ENCODE peak calls at places on chromosomes 2 and 18, in six cellular contexts. L is iPS DF 6.9, B is adrenal gland, D is Peyer's patch, O is left ventricle myocardium inferior, P is stomach. T is an unnamed sample. For H3K36me3, the result is how much of the 10 kb centered on the place peaks cover.

GRCh38 chr2:178976351-178976750 is 73.6 kb downstream of the CCDC141 start:
- DNase-seq in L (no peak), B (no peak), D (no peak), O (no peak), P (no peak), T (no peak)

GRCh38 chr18:32301976-32302743 is 112.3 kb downstream of the MEP1B start:
- DNase-seq in L (no peak), B (peak), D (no peak), O (no peak), P (no peak), T (no peak)

GRCh38 chr2:22513563-22513962 is 871.4 kb upstream of the KLHL29 start:
- DNase-seq in L (no peak), B (no peak), D (no peak), O (no peak), P (no peak), T (no peak)

GRCh38 chr18:4077204-4077603 is 377.9 kb downstream of the DLGAP1 start:
- DNase-seq in L (no peak), B (no peak), D (no peak), O (no peak), P (no peak), T (no peak)

GRCh38 chr2:62459106-62459505 is 46.9 kb downstream of the TMEM17 start:
- DNase-seq in L (no peak), B (no peak), D (no peak), O (no peak), P (no peak), T (no peak)

GRCh38 chr2:134882773-134883172 is 35.8 kb upstream of the CCNT2 start:
- DNase-seq in L (no peak), B (no peak), D (no peak), O (no peak), P (no peak), T (no peak)

GRCh38 chr2:2181505-2181904 is 149.6 kb downstream of the MYT1L start:
- DNase-seq in L (no peak), B (no peak), D (no peak), O (no peak), P (no peak), T (no peak)

GRCh38 chr2:166067204-166067603 is 60.6 kb downstream of the SCN1A start:
- DNase-seq in L (no peak), B (no peak), D (no peak), O (no peak), P (no peak), T (no peak)

GRCh38 chr2:215499330-215499729 is 63.5 kb upstream of the FN1 start:
- DNase-seq in L (no peak), B (no peak), D (no peak), O (no peak), P (no peak), T (no peak)

GRCh38 chr2:128780434-128781080 is 461.9 kb upstream of the HS6ST1 start:
- DNase-seq in L (no peak), B (no peak), D (no peak), O (no peak), P (no peak), T (no peak)

GRCh38 chr2:133516405-133517028 is 51.7 kb downstream of the NCKAP5 start:
- DNase-seq in L (no peak), B (no peak), D (no peak), O (no peak), P (no peak), T (no peak)

GRCh38 chr2:216698895-216699294 is 3.5 kb upstream of the IGFBP5 start:
- DNase-seq in L (no peak), B (no peak), D (no peak), O (no peak), P (no peak), T (no peak)

GRCh38 chr2:196459539-196459938 is 180.0 kb upstream of the CCDC150 start:
- DNase-seq in L (no peak), B (no peak), D (no peak), O (no peak), P (no peak), T (no peak)

GRCh38 chr2:196592331-196592911 is 47.1 kb upstream of the CCDC150 start:
- DNase-seq in L (peak), B (no peak), D (no peak), O (peak), P (no peak), T (no peak)

GRCh38 chr2:126907671-126908070 is 9.0 kb downstream of the TEX51 start:
- DNase-seq in L (no peak), B (no peak), D (no peak), O (no peak), P (no peak), T (no peak)

GRCh38 chr18:58396144-58396543 is 232.7 kb downstream of the ALPK2 start:
- DNase-seq in L (no peak), B (no peak), D (no peak), O (no peak), P (no peak), T (no peak)

DNA sequence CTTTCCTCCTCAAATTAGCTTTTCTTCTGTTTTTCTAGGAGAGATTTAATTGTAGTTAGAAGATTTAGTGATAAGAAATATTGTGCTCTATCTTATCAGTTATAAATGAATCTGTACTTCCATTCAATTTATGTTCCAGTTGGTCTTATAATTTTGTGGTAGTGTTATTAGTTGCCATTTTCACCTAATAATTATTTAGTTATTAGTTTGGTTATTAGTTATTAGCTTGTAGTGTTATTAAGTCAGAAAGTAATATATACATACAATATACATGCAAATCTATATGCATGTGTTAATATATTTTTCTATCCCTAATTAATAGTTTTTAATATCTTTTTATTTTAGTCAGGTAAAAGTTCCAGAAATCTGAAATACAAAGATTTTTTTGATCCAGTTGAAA is 3.2 kb downstream of the MPHOSPH10 start:
- DNase-seq in L (no peak), B (no peak), D (no peak), O (no peak), P (no peak), T (no peak)
- H3K36me3 ChIP-seq in L (under half), B (under half), D (under half), O (half or more), P (half or more), T (under half)

GRCh38 chr2:73989972-73990371 is 5.3 kb downstream of the TET3 start:
- DNase-seq in L (no peak), B (no peak), D (no peak), O (no peak), P (no peak), T (no peak)
- H3K27ac ChIP-seq in L (no peak), B (no peak), D (no peak), O (no peak), P (no peak), T (no peak)

GRCh38 chr2:235446082-235446481 is 47.8 kb upstream of the AGAP1 start:
- DNase-seq in L (no peak), B (no peak), D (no peak), O (no peak), P (no peak), T (no peak)

GRCh38 chr2:235445116-235445515 is 48.7 kb upstream of the AGAP1 start:
- DNase-seq in L (no peak), B (no peak), D (no peak), O (no peak), P (no peak), T (no peak)

GRCh38 chr2:235453605-235454151 is 40.2 kb upstream of the AGAP1 start:
- DNase-seq in L (no peak), B (no peak), D (no peak), O (no peak), P (no peak), T (no peak)

GRCh38 chr2:235447210-235447609 is 46.6 kb upstream of the AGAP1 start:
- DNase-seq in L (no peak), B (no peak), D (no peak), O (no peak), P (no peak), T (no peak)

DNA sequence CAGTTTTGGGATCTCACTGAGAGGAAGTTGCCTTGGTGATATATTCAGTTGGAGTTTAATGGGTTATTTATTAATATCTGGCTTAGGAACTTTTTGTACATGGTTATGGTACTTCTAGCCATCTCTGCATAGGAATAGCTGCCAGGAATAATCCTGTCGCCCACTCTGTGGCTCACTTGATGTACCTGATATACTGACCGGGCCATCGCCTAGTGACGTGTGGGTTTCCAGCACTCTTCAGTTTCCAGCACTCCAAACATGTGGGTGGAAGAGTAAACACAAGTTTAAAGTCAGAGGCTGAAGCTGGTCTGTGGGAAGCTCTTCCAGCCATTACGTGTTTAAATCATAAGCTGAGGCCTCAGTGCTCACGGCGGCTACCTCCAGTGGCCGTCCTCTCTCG is 44.3 kb upstream of the AGAP1 start:
- DNase-seq in L (no peak), B (no peak), D (no peak), O (no peak), P (no peak), T (no peak)
- H3K4me3 ChIP-seq in L (no peak), B (no peak), D (no peak), O (no peak), P (no peak), T (no peak)

GRCh38 chr2:101017371-101017770 is 15.3 kb downstream of the RPL31 start:
- DNase-seq in L (no peak), B (no peak), D (no peak), O (no peak), P (no peak), T (no peak)
- H3K36me3 ChIP-seq in L (under half), B (under half), D (under half), O (half or more), P (half or more), T (under half)

DNA sequence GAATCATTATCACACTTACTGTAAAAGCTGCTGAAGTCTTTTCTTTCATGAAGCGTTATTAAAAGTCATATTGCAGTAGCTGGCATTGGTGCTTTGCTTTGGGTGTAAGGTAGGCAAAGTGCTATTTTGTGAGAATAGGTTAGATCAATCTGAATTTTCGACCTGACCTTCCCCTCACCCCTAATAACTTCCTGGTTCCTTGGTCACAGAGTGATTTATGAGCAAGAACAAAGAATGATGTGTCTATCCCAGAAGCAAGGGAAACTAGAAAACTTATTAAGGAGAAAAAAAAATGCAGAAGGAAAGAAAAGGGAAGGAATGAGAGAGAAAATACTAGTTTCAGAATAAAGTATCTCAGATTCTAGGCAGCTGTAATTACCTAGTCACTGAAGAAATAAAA is 163.1 kb upstream of the MEIS1 start:
- DNase-seq in L (no peak), B (no peak), D (no peak), O (no peak), P (no peak), T (no peak)
- H3K27ac ChIP-seq in L (no peak), B (no peak), D (no peak), O (no peak), P (no peak), T (peak)

GRCh38 chr2:171201767-171202166 is 41.1 kb upstream of the TLK1 start:
- DNase-seq in L (no peak), B (no peak), D (no peak), O (no peak), P (no peak), T (no peak)

GRCh38 chr2:171210216-171210863 is 49.6 kb upstream of the TLK1 start:
- DNase-seq in L (no peak), B (no peak), D (no peak), O (no peak), P (no peak), T (no peak)

GRCh38 chr2:171206422-171207115 is 45.9 kb upstream of the TLK1 start:
- DNase-seq in L (no peak), B (no peak), D (no peak), O (no peak), P (no peak), T (no peak)

GRCh38 chr2:171208648-171209047 is 48.0 kb upstream of the TLK1 start:
- DNase-seq in L (no peak), B (no peak), D (no peak), O (no peak), P (no peak), T (no peak)

DNA sequence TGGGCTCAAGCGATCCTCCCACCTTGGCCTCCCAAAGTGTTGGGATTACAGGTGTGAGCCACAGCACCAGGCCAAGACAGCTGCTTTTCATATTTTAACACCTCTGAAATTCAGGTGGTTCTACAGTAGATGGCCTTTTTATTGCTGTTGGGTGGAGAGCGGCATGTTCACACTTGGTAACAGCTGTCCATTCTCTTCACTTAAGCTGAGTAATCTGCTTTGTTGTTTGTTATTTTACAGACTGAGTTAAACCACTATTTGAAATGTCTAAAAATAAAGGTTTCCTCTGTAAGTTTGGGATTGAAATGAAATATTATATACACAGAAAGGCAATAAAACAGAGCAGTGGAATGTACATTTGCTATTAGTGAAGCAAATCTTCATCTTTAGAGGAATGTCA is 44.9 kb upstream of the TLK1 start:
- DNase-seq in L (no peak), B (no peak), D (no peak), O (no peak), P (no peak), T (no peak)
- H3K4me3 ChIP-seq in L (no peak), B (no peak), D (no peak), O (no peak), P (no peak), T (no peak)

GRCh38 chr2:239966029-239966847 is 58.9 kb downstream of the NDUFA10 start:
- DNase-seq in L (no peak), B (no peak), D (no peak), O (peak), P (no peak), T (peak)
- H3K36me3 ChIP-seq in L (under half), B (under half), D (under half), O (half or more), P (half or more), T (under half)

T was measured in pancreas.